ENCODE peak calls at places on chromosomes 6 and 20, in seven cellular contexts. L is HCT116, W is K562, T is HepG2, K is H1, I is SK-N-SH, X is GM12878. G is an unnamed sample.

GRCh38 chr20:50690979-50691584 is at the start of gene RIPOR3:
- DNase-seq in L (no peak), W (peak; percentile 97), T (no peak), K (no peak), I (peak; percentile 67), X (no peak), G (no peak)

GRCh38 chr6:95357380-95358025 is 219.8 kb upstream of the MANEA start:
- DNase-seq in L (no peak), W (no peak), T (no peak), K (no peak), I (no peak), X (no peak), G (no peak)

GRCh38 chr6:163405412-163406309 is 8.9 kb upstream of the QKI start:
- DNase-seq in L (no peak), W (no peak), T (peak; percentile 50), K (no peak), I (peak; percentile 51), X (no peak), G (no peak)

GRCh38 chr6:159134701-159135364 is 34.4 kb upstream of the FNDC1 start:
- DNase-seq in L (peak; percentile 75), W (peak; percentile 68), T (peak; percentile 48), K (peak; percentile 64), I (peak; percentile 78), X (peak; percentile 36), G (peak; percentile 51)

GRCh38 chr6:118933855-118934460 is 1.0 kb downstream of the MCM9 start:
- DNase-seq in L (no peak), W (no peak), T (no peak), K (no peak), I (no peak), X (no peak), G (no peak)

GRCh38 chr6:159871911-159872310 is 18.9 kb upstream of the MAS1 start:
- DNase-seq in L (no peak), W (no peak), T (no peak), K (no peak), I (no peak), X (no peak), G (no peak)

GRCh38 chr20:52230406-52230805 is 38.8 kb upstream of the ZFP64 start:
- DNase-seq in L (no peak), W (no peak), T (no peak), K (no peak), I (no peak), X (no peak), G (no peak)

GRCh38 chr6:44036196-44036595 is 91.1 kb downstream of the MRPL14 start:
- DNase-seq in L (no peak), W (no peak), T (no peak), K (no peak), I (no peak), X (no peak), G (no peak)

GRCh38 chr20:59020938-59021551 is 1.8 kb downstream of the TUBB1 start:
- DNase-seq in L (no peak), W (peak; percentile 87), T (no peak), K (no peak), I (no peak), X (no peak), G (no peak)

GRCh38 chr20:59016795-59017492 is 2.3 kb upstream of the TUBB1 start:
- DNase-seq in L (no peak), W (no peak), T (peak; percentile 52), K (no peak), I (no peak), X (no peak), G (no peak)

GRCh38 chr20:59019217-59019616 is at the start of gene TUBB1:
- DNase-seq in L (no peak), W (peak; percentile 75), T (no peak), K (no peak), I (no peak), X (no peak), G (no peak)

GRCh38 chr20:59017493-59018231 is 1.6 kb upstream of the TUBB1 start:
- DNase-seq in L (no peak), W (no peak), T (no peak), K (no peak), I (no peak), X (no peak), G (no peak)

GRCh38 chr20:59018817-59019216 is 412 bp upstream of the TUBB1 start:
- DNase-seq in L (no peak), W (no peak), T (no peak), K (no peak), I (no peak), X (no peak), G (no peak)
- H3K4me1 ChIP-seq in L (peaks cover 5% of the 10 kb centered on the region), W (peaks cover 60% of the 10 kb centered on the region), T (peaks cover 56% of the 10 kb centered on the region), K (no peaks in the 10 kb centered on the region), I (peaks cover 42% of the 10 kb centered on the region), X (peaks cover 11% of the 10 kb centered on the region), G (peaks cover 13% of the 10 kb centered on the region)

GRCh38 chr6:117837268-117837667 is 69.8 kb upstream of the SLC35F1 start:
- DNase-seq in L (no peak), W (no peak), T (no peak), K (no peak), I (no peak), X (no peak), G (no peak)

GRCh38 chr6:117840541-117840983 is 66.5 kb upstream of the SLC35F1 start:
- DNase-seq in L (peak; percentile 68), W (peak; percentile 15), T (peak; percentile 68), K (no peak), I (peak; percentile 14), X (no peak), G (peak; percentile 47)
- TF ChIP-seq YY1 in L (no peak), W (no peak), T (no peak), K (no peak), I (no peak), X (no peak), G (no peak)

DNA sequence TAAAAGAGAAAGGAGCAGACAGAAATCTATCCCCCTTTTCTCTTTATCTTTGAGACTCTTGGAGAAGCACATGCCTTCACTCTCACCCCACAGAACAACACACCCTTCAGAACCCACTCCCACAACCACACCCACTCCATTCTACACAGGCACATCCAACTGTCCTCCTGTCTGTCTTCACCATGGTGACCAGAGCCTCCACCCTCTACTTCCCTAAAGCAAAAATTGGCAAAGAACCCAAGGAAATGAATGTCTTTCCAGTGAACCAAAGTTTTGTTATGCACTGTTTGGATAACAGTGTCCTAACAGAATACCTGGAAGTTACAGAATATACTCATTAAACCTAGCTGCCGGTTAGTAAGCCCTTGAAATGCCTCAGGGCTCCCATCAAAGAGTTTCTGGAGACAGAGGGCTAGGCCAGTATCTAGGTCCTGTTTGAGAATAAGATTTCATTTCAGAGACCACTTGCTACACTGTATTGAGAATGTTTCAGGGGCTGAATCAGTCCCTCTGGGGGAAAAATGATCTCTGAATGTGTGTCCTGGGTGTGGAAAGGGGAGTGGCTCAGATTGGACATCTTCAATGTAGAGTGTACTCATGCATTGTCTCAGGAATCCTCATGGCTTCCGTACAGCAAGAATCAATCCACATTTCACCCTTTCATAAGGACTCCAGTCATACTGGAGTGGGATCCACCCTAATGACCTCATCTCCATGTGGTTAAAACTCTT is 101.1 kb downstream of the LY86 start:
- DNase-seq in L (no peak), W (no peak), T (no peak), K (no peak), I (no peak), X (no peak), G (no peak)
- H3K4me1 ChIP-seq in L (peaks cover 29% of the 10 kb centered on the region), W (peaks cover 57% of the 10 kb centered on the region), T (peaks cover 48% of the 10 kb centered on the region), K (peaks cover 13% of the 10 kb centered on the region), I (no peaks in the 10 kb centered on the region), X (peaks cover 30% of the 10 kb centered on the region), G (no peaks in the 10 kb centered on the region)

DNA sequence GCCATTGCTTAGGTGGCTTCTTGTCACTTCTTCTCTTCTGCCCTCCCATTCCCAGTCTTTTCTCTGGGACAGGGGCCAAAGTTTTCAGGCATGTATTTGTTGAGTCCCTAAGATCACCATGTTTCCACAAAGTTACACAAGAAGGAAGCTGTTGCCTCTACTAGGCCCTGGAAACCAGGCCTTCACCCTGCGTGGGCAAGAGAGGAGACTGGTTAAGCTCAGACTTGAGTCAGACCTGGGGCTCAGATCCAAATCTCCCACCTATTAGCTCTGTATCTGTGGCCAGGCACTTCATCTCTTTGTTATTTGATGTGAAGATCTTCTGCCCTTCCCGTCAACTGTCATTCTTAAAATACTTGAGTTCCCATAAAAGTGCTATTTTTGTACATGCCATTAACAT is 154.6 kb downstream of the SASH1 start:
- DNase-seq in L (no peak), W (no peak), T (no peak), K (no peak), I (no peak), X (no peak), G (no peak)
- TF ChIP-seq YY1 in L (no peak), W (no peak), T (no peak), K (no peak), I (no peak), X (no peak), G (no peak)

G was measured in NT2/D1.